ENCODE peak calls at places on chromosomes 11 and 22, in ten cellular contexts. One of them, this sample, is unnamed.

GRCh38 chr11:110805764-110806163 is 93.5 kb upstream of the ARHGAP20 start:
- DNase-seq in activated CD8-positive, alpha-beta memory T cell treated with anti-CD3 and anti-CD28 coated beads for 1 hour: no peak
- DNase-seq in EL: no peak
- DNase-seq in IMR-90: no peak
- DNase-seq in GM23338: no peak
- DNase-seq in posterior cingulate gyrus: no peak
- DNase-seq in AML-193: no peak
- DNase-seq in M059J: no peak
- DNase-seq in neural crest cell: no peak
- DNase-seq in kidney: no peak
- DNase-seq in this sample: no peak

GRCh38 chr11:26088391-26088790 is 243.5 kb upstream of the ANO3 start:
- DNase-seq in neural crest cell: no peak
- DNase-seq in AML-193: no peak
- DNase-seq in IMR-90: peak; percentile 30
- DNase-seq in GM23338: no peak
- DNase-seq in M059J: no peak
- DNase-seq in kidney: no peak
- DNase-seq in posterior cingulate gyrus: no peak
- DNase-seq in activated CD8-positive, alpha-beta memory T cell treated with anti-CD3 and anti-CD28 coated beads for 1 hour: no peak
- DNase-seq in EL: peak; percentile 11
- DNase-seq in this sample: no peak

GRCh38 chr22:36193171-36193570 is 8.4 kb downstream of the APOL4 start:
- DNase-seq in IMR-90: no peak
- DNase-seq in GM23338: no peak
- DNase-seq in neural crest cell: no peak
- DNase-seq in M059J: no peak
- DNase-seq in AML-193: no peak
- DNase-seq in activated CD8-positive, alpha-beta memory T cell treated with anti-CD3 and anti-CD28 coated beads for 1 hour: no peak
- DNase-seq in kidney: no peak
- DNase-seq in posterior cingulate gyrus: no peak
- DNase-seq in EL: no peak
- DNase-seq in this sample: no peak

GRCh38 chr11:69088676-69089146 is 40.0 kb downstream of the TPCN2 start:
- DNase-seq in GM23338: peak; percentile 95
- DNase-seq in IMR-90: peak; percentile 76
- DNase-seq in activated CD8-positive, alpha-beta memory T cell treated with anti-CD3 and anti-CD28 coated beads for 1 hour: peak; percentile 22
- DNase-seq in posterior cingulate gyrus: no peak
- DNase-seq in EL: peak; percentile 80
- DNase-seq in kidney: peak; percentile 63
- DNase-seq in neural crest cell: peak; percentile 78
- DNase-seq in AML-193: peak; percentile 35
- DNase-seq in M059J: peak; percentile 79
- DNase-seq in this sample: peak; percentile 22

GRCh38 chr11:65378928-65379638 is 3.4 kb downstream of the SLC25A45 start:
- DNase-seq in AML-193: no peak
- DNase-seq in EL: no peak
- DNase-seq in activated CD8-positive, alpha-beta memory T cell treated with anti-CD3 and anti-CD28 coated beads for 1 hour: no peak
- DNase-seq in kidney: no peak
- DNase-seq in M059J: no peak
- DNase-seq in GM23338: no peak
- DNase-seq in IMR-90: no peak
- DNase-seq in posterior cingulate gyrus: no peak
- DNase-seq in neural crest cell: no peak
- DNase-seq in this sample: no peak

GRCh38 chr11:69012092-69013008 is 696 bp downstream of the MRGPRF start:
- DNase-seq in activated CD8-positive, alpha-beta memory T cell treated with anti-CD3 and anti-CD28 coated beads for 1 hour: no peak
- DNase-seq in neural crest cell: no peak
- DNase-seq in GM23338: peak; percentile 34
- DNase-seq in AML-193: peak; percentile 12
- DNase-seq in posterior cingulate gyrus: no peak
- DNase-seq in kidney: peak; percentile 74
- DNase-seq in IMR-90: peak; percentile 57
- DNase-seq in M059J: no peak
- DNase-seq in EL: peak; percentile 74
- DNase-seq in this sample: no peak

GRCh38 chr22:31230871-31231621 is 18.9 kb downstream of the LIMK2 start:
- DNase-seq in kidney: no peak
- DNase-seq in IMR-90: peak; percentile 74
- DNase-seq in posterior cingulate gyrus: no peak
- DNase-seq in EL: peak; percentile 28
- DNase-seq in AML-193: peak; percentile 44
- DNase-seq in activated CD8-positive, alpha-beta memory T cell treated with anti-CD3 and anti-CD28 coated beads for 1 hour: peak; percentile 18
- DNase-seq in M059J: peak; percentile 44
- DNase-seq in GM23338: peak; percentile 23
- DNase-seq in neural crest cell: no peak
- DNase-seq in this sample: peak; percentile 31

GRCh38 chr22:17910561-17911311 is 113.6 kb downstream of the MICAL3 start:
- DNase-seq in IMR-90: peak; percentile 91
- DNase-seq in posterior cingulate gyrus: peak; percentile 95
- DNase-seq in AML-193: no peak
- DNase-seq in M059J: peak; percentile 88
- DNase-seq in neural crest cell: peak; percentile 29
- DNase-seq in GM23338: peak; percentile 68
- DNase-seq in activated CD8-positive, alpha-beta memory T cell treated with anti-CD3 and anti-CD28 coated beads for 1 hour: no peak
- DNase-seq in kidney: peak; percentile 92
- DNase-seq in EL: peak; percentile 92
- DNase-seq in this sample: peak; percentile 24

GRCh38 chr11:123885570-123885969 is at the start of gene TMEM225:
- DNase-seq in IMR-90: no peak
- DNase-seq in EL: no peak
- DNase-seq in M059J: no peak
- DNase-seq in kidney: no peak
- DNase-seq in activated CD8-positive, alpha-beta memory T cell treated with anti-CD3 and anti-CD28 coated beads for 1 hour: no peak
- DNase-seq in GM23338: no peak
- DNase-seq in neural crest cell: no peak
- DNase-seq in posterior cingulate gyrus: no peak
- DNase-seq in AML-193: no peak
- DNase-seq in this sample: no peak

GRCh38 chr11:116579857-116580727 is 192.7 kb downstream of the BUD13 start:
- DNase-seq in posterior cingulate gyrus: no peak
- DNase-seq in activated CD8-positive, alpha-beta memory T cell treated with anti-CD3 and anti-CD28 coated beads for 1 hour: no peak
- DNase-seq in kidney: peak; percentile 54
- DNase-seq in neural crest cell: peak; percentile 14
- DNase-seq in IMR-90: no peak
- DNase-seq in M059J: no peak
- DNase-seq in AML-193: no peak
- DNase-seq in EL: no peak
- DNase-seq in GM23338: peak; percentile 78
- DNase-seq in this sample: no peak

GRCh38 chr22:36238348-36239149 is 778 bp downstream of the APOL2 start:
- DNase-seq in GM23338: no peak
- DNase-seq in IMR-90: no peak
- DNase-seq in neural crest cell: no peak
- DNase-seq in activated CD8-positive, alpha-beta memory T cell treated with anti-CD3 and anti-CD28 coated beads for 1 hour: no peak
- DNase-seq in kidney: peak; percentile 60
- DNase-seq in EL: no peak
- DNase-seq in posterior cingulate gyrus: no peak
- DNase-seq in AML-193: peak; percentile 10
- DNase-seq in M059J: peak; percentile 24
- DNase-seq in this sample: no peak

GRCh38 chr22:37843746-37844089 is 416 bp downstream of the ANKRD54 start:
- DNase-seq in activated CD8-positive, alpha-beta memory T cell treated with anti-CD3 and anti-CD28 coated beads for 1 hour: peak; percentile 14
- DNase-seq in EL: no peak
- DNase-seq in M059J: no peak
- DNase-seq in kidney: no peak
- DNase-seq in GM23338: peak; percentile 58
- DNase-seq in neural crest cell: no peak
- DNase-seq in AML-193: no peak
- DNase-seq in posterior cingulate gyrus: peak; percentile 89
- DNase-seq in IMR-90: peak; percentile 32
- DNase-seq in this sample: no peak

GRCh38 chr11:91263698-91264097 is 960.9 kb upstream of the FAT3 start:
- DNase-seq in AML-193: no peak
- DNase-seq in activated CD8-positive, alpha-beta memory T cell treated with anti-CD3 and anti-CD28 coated beads for 1 hour: no peak
- DNase-seq in EL: no peak
- DNase-seq in neural crest cell: no peak
- DNase-seq in GM23338: no peak
- DNase-seq in posterior cingulate gyrus: no peak
- DNase-seq in kidney: no peak
- DNase-seq in M059J: no peak
- DNase-seq in IMR-90: no peak
- DNase-seq in this sample: no peak

GRCh38 chr11:128022007-128022368 is 565.4 kb downstream of the ETS1 start:
- DNase-seq in IMR-90: peak; percentile 81
- DNase-seq in M059J: peak; percentile 66
- DNase-seq in neural crest cell: no peak
- DNase-seq in posterior cingulate gyrus: no peak
- DNase-seq in GM23338: no peak
- DNase-seq in kidney: no peak
- DNase-seq in EL: peak; percentile 61
- DNase-seq in AML-193: no peak
- DNase-seq in activated CD8-positive, alpha-beta memory T cell treated with anti-CD3 and anti-CD28 coated beads for 1 hour: no peak
- DNase-seq in this sample: no peak

GRCh38 chr22:23651676-23652075 is 19.6 kb upstream of the DRICH1 start:
- DNase-seq in posterior cingulate gyrus: peak; percentile 60
- DNase-seq in EL: no peak
- DNase-seq in M059J: no peak
- DNase-seq in GM23338: no peak
- DNase-seq in kidney: peak; percentile 39
- DNase-seq in IMR-90: no peak
- DNase-seq in AML-193: no peak
- DNase-seq in neural crest cell: no peak
- DNase-seq in activated CD8-positive, alpha-beta memory T cell treated with anti-CD3 and anti-CD28 coated beads for 1 hour: no peak
- DNase-seq in this sample: no peak

GRCh38 chr11:36095716-36096115 is 151.9 kb downstream of the LDLRAD3 start:
- DNase-seq in neural crest cell: no peak
- DNase-seq in activated CD8-positive, alpha-beta memory T cell treated with anti-CD3 and anti-CD28 coated beads for 1 hour: no peak
- DNase-seq in posterior cingulate gyrus: no peak
- DNase-seq in IMR-90: no peak
- DNase-seq in GM23338: no peak
- DNase-seq in EL: no peak
- DNase-seq in M059J: no peak
- DNase-seq in kidney: no peak
- DNase-seq in AML-193: no peak
- DNase-seq in this sample: no peak

GRCh38 chr11:8382436-8383053 is 118.9 kb upstream of the LMO1 start:
- DNase-seq in posterior cingulate gyrus: peak; percentile 41
- DNase-seq in AML-193: no peak
- DNase-seq in EL: peak; percentile 69
- DNase-seq in GM23338: no peak
- DNase-seq in M059J: peak; percentile 85
- DNase-seq in activated CD8-positive, alpha-beta memory T cell treated with anti-CD3 and anti-CD28 coated beads for 1 hour: no peak
- DNase-seq in IMR-90: peak; percentile 33
- DNase-seq in neural crest cell: no peak
- DNase-seq in kidney: no peak
- DNase-seq in this sample: no peak

GRCh38 chr11:115760528-115760837 is 256.3 kb upstream of the CADM1 start:
- DNase-seq in EL: no peak
- DNase-seq in neural crest cell: peak; percentile 24
- DNase-seq in AML-193: no peak
- DNase-seq in kidney: no peak
- DNase-seq in IMR-90: no peak
- DNase-seq in posterior cingulate gyrus: no peak
- DNase-seq in GM23338: peak; percentile 21
- DNase-seq in activated CD8-positive, alpha-beta memory T cell treated with anti-CD3 and anti-CD28 coated beads for 1 hour: no peak
- DNase-seq in M059J: no peak
- DNase-seq in this sample: no peak

GRCh38 chr11:35138606-35138948 is 394 bp upstream of the CD44 start:
- DNase-seq in posterior cingulate gyrus: peak; percentile 80
- DNase-seq in GM23338: peak; percentile 68
- DNase-seq in M059J: no peak
- DNase-seq in EL: no peak
- DNase-seq in neural crest cell: no peak
- DNase-seq in IMR-90: no peak
- DNase-seq in kidney: no peak
- DNase-seq in AML-193: peak; percentile 45
- DNase-seq in activated CD8-positive, alpha-beta memory T cell treated with anti-CD3 and anti-CD28 coated beads for 1 hour: no peak
- DNase-seq in this sample: no peak

GRCh38 chr22:49548356-49549202 is 279.1 kb downstream of the BRD1 start:
- DNase-seq in activated CD8-positive, alpha-beta memory T cell treated with anti-CD3 and anti-CD28 coated beads for 1 hour: no peak
- DNase-seq in IMR-90: no peak
- DNase-seq in GM23338: no peak
- DNase-seq in M059J: no peak
- DNase-seq in posterior cingulate gyrus: no peak
- DNase-seq in EL: no peak
- DNase-seq in AML-193: no peak
- DNase-seq in kidney: peak; percentile 57
- DNase-seq in neural crest cell: no peak
- DNase-seq in this sample: no peak

GRCh38 chr22:26783886-26784285 is 126.5 kb downstream of the MIAT start:
- DNase-seq in AML-193: no peak
- DNase-seq in posterior cingulate gyrus: no peak
- DNase-seq in kidney: no peak
- DNase-seq in M059J: no peak
- DNase-seq in neural crest cell: no peak
- DNase-seq in EL: no peak
- DNase-seq in GM23338: peak; percentile 54
- DNase-seq in activated CD8-positive, alpha-beta memory T cell treated with anti-CD3 and anti-CD28 coated beads for 1 hour: no peak
- DNase-seq in IMR-90: no peak
- DNase-seq in this sample: no peak

GRCh38 chr11:107695446-107695845 is 16.4 kb downstream of the SLN start:
- DNase-seq in kidney: no peak
- DNase-seq in AML-193: no peak
- DNase-seq in posterior cingulate gyrus: no peak
- DNase-seq in neural crest cell: no peak
- DNase-seq in GM23338: no peak
- DNase-seq in activated CD8-positive, alpha-beta memory T cell treated with anti-CD3 and anti-CD28 coated beads for 1 hour: no peak
- DNase-seq in IMR-90: peak; percentile 67
- DNase-seq in EL: peak; percentile 53
- DNase-seq in M059J: peak; percentile 32
- DNase-seq in this sample: no peak

GRCh38 chr22:31977141-31977781 is 32.9 kb downstream of the YWHAH start:
- DNase-seq in kidney: peak; percentile 80
- DNase-seq in EL: peak; percentile 72
- DNase-seq in M059J: peak; percentile 60
- DNase-seq in neural crest cell: peak; percentile 84
- DNase-seq in activated CD8-positive, alpha-beta memory T cell treated with anti-CD3 and anti-CD28 coated beads for 1 hour: peak; percentile 64
- DNase-seq in IMR-90: peak; percentile 54
- DNase-seq in GM23338: peak; percentile 96
- DNase-seq in posterior cingulate gyrus: peak; percentile 90
- DNase-seq in AML-193: peak; percentile 70
- DNase-seq in this sample: peak; percentile 22

GRCh38 chr11:2518983-2519340 is 74.2 kb downstream of the KCNQ1 start:
- DNase-seq in activated CD8-positive, alpha-beta memory T cell treated with anti-CD3 and anti-CD28 coated beads for 1 hour: no peak
- DNase-seq in M059J: no peak
- DNase-seq in neural crest cell: no peak
- DNase-seq in posterior cingulate gyrus: peak; percentile 78
- DNase-seq in EL: no peak
- DNase-seq in GM23338: no peak
- DNase-seq in AML-193: no peak
- DNase-seq in IMR-90: no peak
- DNase-seq in kidney: peak; percentile 59
- DNase-seq in this sample: no peak

GRCh38 chr22:32839776-32840571 is 38.5 kb downstream of the TIMP3 start:
- DNase-seq in EL: no peak
- DNase-seq in posterior cingulate gyrus: no peak
- DNase-seq in AML-193: no peak
- DNase-seq in M059J: peak; percentile 51
- DNase-seq in kidney: no peak
- DNase-seq in neural crest cell: no peak
- DNase-seq in GM23338: no peak
- DNase-seq in IMR-90: peak; percentile 41
- DNase-seq in activated CD8-positive, alpha-beta memory T cell treated with anti-CD3 and anti-CD28 coated beads for 1 hour: no peak
- DNase-seq in this sample: no peak

GRCh38 chr11:45028921-45029680 is 78.4 kb upstream of the TP53I11 start:
- DNase-seq in GM23338: no peak
- DNase-seq in neural crest cell: no peak
- DNase-seq in activated CD8-positive, alpha-beta memory T cell treated with anti-CD3 and anti-CD28 coated beads for 1 hour: no peak
- DNase-seq in IMR-90: no peak
- DNase-seq in AML-193: no peak
- DNase-seq in M059J: no peak
- DNase-seq in posterior cingulate gyrus: no peak
- DNase-seq in kidney: no peak
- DNase-seq in EL: no peak
- DNase-seq in this sample: no peak

GRCh38 chr11:132125855-132126841 is 755.7 kb downstream of the NTM start:
- DNase-seq in posterior cingulate gyrus: peak; percentile 89
- DNase-seq in IMR-90: peak; percentile 26
- DNase-seq in activated CD8-positive, alpha-beta memory T cell treated with anti-CD3 and anti-CD28 coated beads for 1 hour: no peak
- DNase-seq in neural crest cell: peak; percentile 5
- DNase-seq in AML-193: no peak
- DNase-seq in GM23338: peak; percentile 87
- DNase-seq in kidney: no peak
- DNase-seq in M059J: peak; percentile 46
- DNase-seq in EL: peak; percentile 63
- DNase-seq in this sample: no peak

GRCh38 chr11:97140885-97141494 is 751.2 kb downstream of the JRKL start:
- DNase-seq in M059J: peak; percentile 16
- DNase-seq in IMR-90: no peak
- DNase-seq in AML-193: peak; percentile 23
- DNase-seq in neural crest cell: no peak
- DNase-seq in kidney: no peak
- DNase-seq in posterior cingulate gyrus: no peak
- DNase-seq in GM23338: peak; percentile 66
- DNase-seq in EL: no peak
- DNase-seq in activated CD8-positive, alpha-beta memory T cell treated with anti-CD3 and anti-CD28 coated beads for 1 hour: no peak
- DNase-seq in this sample: no peak